ENCODE peak calls at places on chromosome 15, in nine cellular contexts. One of them, this sample, is unnamed.

GRCh38 chr15:88108991-88109390 is 147.5 kb downstream of the NTRK3 start:
- DNase-seq in A549: no peak
- DNase-seq in colonic mucosa: no peak
- DNase-seq in mesothelial cell of epicardium: no peak
- DNase-seq in fibroblast of mammary gland: no peak
- DNase-seq in ovary: no peak
- DNase-seq in AG10803: no peak
- DNase-seq in OCI-LY7: no peak
- DNase-seq in CD8-positive, alpha-beta T cell: no peak
- DNase-seq in this sample: no peak

GRCh38 chr15:81126887-81127286 is 7.2 kb upstream of the CFAP161 start:
- DNase-seq in ovary: no peak
- DNase-seq in fibroblast of mammary gland: peak
- DNase-seq in A549: no peak
- DNase-seq in CD8-positive, alpha-beta T cell: no peak
- DNase-seq in OCI-LY7: no peak
- DNase-seq in mesothelial cell of epicardium: no peak
- DNase-seq in colonic mucosa: no peak
- DNase-seq in AG10803: no peak
- DNase-seq in this sample: no peak

GRCh38 chr15:39786444-39787056 is 3.9 kb upstream of the FSIP1 start:
- DNase-seq in mesothelial cell of epicardium: no peak
- DNase-seq in colonic mucosa: no peak
- DNase-seq in ovary: no peak
- DNase-seq in OCI-LY7: peak
- DNase-seq in AG10803: peak
- DNase-seq in fibroblast of mammary gland: peak
- DNase-seq in CD8-positive, alpha-beta T cell: no peak
- DNase-seq in A549: peak
- DNase-seq in this sample: no peak

GRCh38 chr15:101264011-101264410 is 12.2 kb upstream of the CHSY1 start:
- DNase-seq in mesothelial cell of epicardium: no peak
- DNase-seq in colonic mucosa: no peak
- DNase-seq in ovary: no peak
- DNase-seq in CD8-positive, alpha-beta T cell: no peak
- DNase-seq in fibroblast of mammary gland: no peak
- DNase-seq in AG10803: peak
- DNase-seq in A549: no peak
- DNase-seq in OCI-LY7: no peak
- DNase-seq in this sample: no peak

GRCh38 chr15:68646751-68647150 is 68.0 kb downstream of the CORO2B start:
- DNase-seq in colonic mucosa: no peak
- DNase-seq in mesothelial cell of epicardium: no peak
- DNase-seq in AG10803: no peak
- DNase-seq in ovary: peak
- DNase-seq in OCI-LY7: no peak
- DNase-seq in CD8-positive, alpha-beta T cell: no peak
- DNase-seq in fibroblast of mammary gland: no peak
- DNase-seq in A549: no peak
- DNase-seq in this sample: no peak

GRCh38 chr15:74340139-74340538 is 27.3 kb downstream of the CYP11A1 start:
- DNase-seq in colonic mucosa: no peak
- DNase-seq in mesothelial cell of epicardium: no peak
- DNase-seq in A549: no peak
- DNase-seq in AG10803: peak
- DNase-seq in fibroblast of mammary gland: peak
- DNase-seq in ovary: no peak
- DNase-seq in OCI-LY7: no peak
- DNase-seq in CD8-positive, alpha-beta T cell: no peak
- DNase-seq in this sample: no peak

GRCh38 chr15:71353171-71353570 is 237.9 kb downstream of the THSD4 start:
- DNase-seq in ovary: no peak
- DNase-seq in mesothelial cell of epicardium: no peak
- DNase-seq in A549: no peak
- DNase-seq in CD8-positive, alpha-beta T cell: no peak
- DNase-seq in OCI-LY7: no peak
- DNase-seq in fibroblast of mammary gland: no peak
- DNase-seq in colonic mucosa: no peak
- DNase-seq in AG10803: no peak
- DNase-seq in this sample: no peak

GRCh38 chr15:84886211-84886983 is 1.9 kb downstream of the SLC28A1 start:
- DNase-seq in AG10803: no peak
- DNase-seq in CD8-positive, alpha-beta T cell: no peak
- DNase-seq in mesothelial cell of epicardium: no peak
- DNase-seq in OCI-LY7: no peak
- DNase-seq in colonic mucosa: no peak
- DNase-seq in ovary: no peak
- DNase-seq in fibroblast of mammary gland: no peak
- DNase-seq in A549: no peak
- DNase-seq in this sample: no peak

GRCh38 chr15:42155546-42156265 is 730 bp downstream of the PLA2G4F start:
- DNase-seq in AG10803: no peak
- DNase-seq in mesothelial cell of epicardium: no peak
- DNase-seq in ovary: no peak
- DNase-seq in colonic mucosa: peak
- DNase-seq in CD8-positive, alpha-beta T cell: no peak
- DNase-seq in OCI-LY7: no peak
- DNase-seq in A549: no peak
- DNase-seq in fibroblast of mammary gland: no peak
- DNase-seq in this sample: no peak

GRCh38 chr15:98924311-98925049 is 83.1 kb downstream of the PGPEP1L start:
- DNase-seq in OCI-LY7: no peak
- DNase-seq in colonic mucosa: no peak
- DNase-seq in fibroblast of mammary gland: no peak
- DNase-seq in CD8-positive, alpha-beta T cell: no peak
- DNase-seq in ovary: no peak
- DNase-seq in A549: no peak
- DNase-seq in mesothelial cell of epicardium: no peak
- DNase-seq in AG10803: no peak
- DNase-seq in this sample: no peak

GRCh38 chr15:95127356-95127755 is 896.0 kb downstream of the MCTP2 start:
- DNase-seq in A549: no peak
- DNase-seq in ovary: no peak
- DNase-seq in OCI-LY7: no peak
- DNase-seq in fibroblast of mammary gland: no peak
- DNase-seq in mesothelial cell of epicardium: no peak
- DNase-seq in AG10803: peak
- DNase-seq in colonic mucosa: no peak
- DNase-seq in CD8-positive, alpha-beta T cell: no peak
- DNase-seq in this sample: no peak

GRCh38 chr15:101028321-101028720 is 109.2 kb downstream of the LRRK1 start:
- DNase-seq in colonic mucosa: peak
- DNase-seq in CD8-positive, alpha-beta T cell: no peak
- DNase-seq in OCI-LY7: no peak
- DNase-seq in mesothelial cell of epicardium: peak
- DNase-seq in fibroblast of mammary gland: no peak
- DNase-seq in AG10803: no peak
- DNase-seq in A549: no peak
- DNase-seq in ovary: no peak
- DNase-seq in this sample: peak

GRCh38 chr15:74364936-74365618 is 2.4 kb downstream of the CYP11A1 start:
- DNase-seq in mesothelial cell of epicardium: no peak
- DNase-seq in A549: no peak
- DNase-seq in AG10803: no peak
- DNase-seq in colonic mucosa: no peak
- DNase-seq in OCI-LY7: no peak
- DNase-seq in ovary: no peak
- DNase-seq in fibroblast of mammary gland: no peak
- DNase-seq in CD8-positive, alpha-beta T cell: no peak
- DNase-seq in this sample: no peak

GRCh38 chr15:71651750-71652186 is 158.6 kb upstream of the NR2E3 start:
- DNase-seq in mesothelial cell of epicardium: no peak
- DNase-seq in OCI-LY7: peak
- DNase-seq in A549: peak
- DNase-seq in ovary: no peak
- DNase-seq in AG10803: peak
- DNase-seq in fibroblast of mammary gland: peak
- DNase-seq in CD8-positive, alpha-beta T cell: no peak
- DNase-seq in colonic mucosa: peak
- DNase-seq in this sample: no peak

GRCh38 chr15:76203346-76203745 is 107.9 kb downstream of the ETFA start:
- DNase-seq in OCI-LY7: no peak
- DNase-seq in A549: no peak
- DNase-seq in colonic mucosa: no peak
- DNase-seq in fibroblast of mammary gland: no peak
- DNase-seq in CD8-positive, alpha-beta T cell: no peak
- DNase-seq in ovary: no peak
- DNase-seq in mesothelial cell of epicardium: no peak
- DNase-seq in AG10803: no peak
- DNase-seq in this sample: no peak

GRCh38 chr15:67918205-67918861 is 78.5 kb upstream of the RNU6-1 start:
- DNase-seq in colonic mucosa: no peak
- DNase-seq in fibroblast of mammary gland: no peak
- DNase-seq in AG10803: no peak
- DNase-seq in mesothelial cell of epicardium: no peak
- DNase-seq in ovary: no peak
- DNase-seq in CD8-positive, alpha-beta T cell: no peak
- DNase-seq in OCI-LY7: no peak
- DNase-seq in A549: no peak
- DNase-seq in this sample: no peak

GRCh38 chr15:60957111-60957510 is 272.0 kb downstream of the RORA start:
- DNase-seq in colonic mucosa: no peak
- DNase-seq in OCI-LY7: no peak
- DNase-seq in CD8-positive, alpha-beta T cell: no peak
- DNase-seq in fibroblast of mammary gland: no peak
- DNase-seq in A549: no peak
- DNase-seq in mesothelial cell of epicardium: no peak
- DNase-seq in AG10803: no peak
- DNase-seq in ovary: no peak
- DNase-seq in this sample: no peak

GRCh38 chr15:52331490-52332240 is 36.1 kb upstream of the MYO5C start:
- DNase-seq in colonic mucosa: no peak
- DNase-seq in ovary: no peak
- DNase-seq in CD8-positive, alpha-beta T cell: peak
- DNase-seq in OCI-LY7: peak
- DNase-seq in AG10803: peak
- DNase-seq in fibroblast of mammary gland: peak
- DNase-seq in A549: peak
- DNase-seq in mesothelial cell of epicardium: no peak
- DNase-seq in this sample: no peak
- TF ChIP-seq CTCF in colonic mucosa: peak
- TF ChIP-seq CTCF in ovary: no peak
- TF ChIP-seq CTCF in CD8-positive, alpha-beta T cell: peak
- TF ChIP-seq CTCF in OCI-LY7: peak
- TF ChIP-seq CTCF in AG10803: peak
- TF ChIP-seq CTCF in fibroblast of mammary gland: peak
- TF ChIP-seq CTCF in A549: peak
- TF ChIP-seq CTCF in mesothelial cell of epicardium: no peak
- TF ChIP-seq CTCF in this sample: peak

DNA sequence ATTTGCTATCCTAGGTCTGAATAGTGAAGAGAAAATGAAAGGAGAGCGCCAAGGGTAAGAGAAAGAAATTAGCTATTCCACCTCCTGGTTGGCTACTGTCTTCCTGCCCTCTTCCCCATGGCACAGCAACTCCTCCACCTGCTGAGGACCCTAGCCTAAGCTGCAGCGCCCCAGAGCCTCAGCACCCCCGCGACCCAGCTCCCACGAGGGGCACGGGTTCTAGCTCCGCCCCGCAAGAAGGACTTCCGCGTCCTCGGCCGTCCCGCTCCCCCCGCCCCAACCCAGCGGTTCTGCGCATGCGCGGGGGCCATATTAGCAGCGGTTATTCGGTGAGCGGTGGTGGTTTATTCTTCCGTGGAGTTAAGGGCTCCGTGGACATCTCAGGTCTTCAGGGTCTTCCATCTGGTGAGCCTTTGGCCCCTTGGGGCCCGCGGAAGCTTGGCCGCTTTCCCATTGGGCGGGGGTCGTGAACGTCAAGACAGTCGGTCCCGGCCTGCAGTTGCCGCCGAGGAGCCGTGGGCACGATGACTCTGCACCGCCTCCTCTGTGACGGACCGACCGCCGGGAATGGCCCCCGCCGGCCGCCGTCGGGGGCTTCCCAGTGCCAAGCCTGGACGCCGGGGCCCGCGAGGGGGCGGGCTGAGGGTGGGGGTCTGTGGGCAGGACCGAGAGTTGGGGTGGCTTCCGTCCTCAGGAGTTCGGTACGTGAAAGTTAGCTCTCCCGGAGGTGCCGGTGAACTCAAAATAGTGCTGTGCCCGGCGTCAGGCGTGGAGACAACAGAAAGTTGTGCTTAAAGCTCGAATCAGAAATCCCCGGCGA is at the start of gene PSMA4:
- DNase-seq in AG10803: peak
- DNase-seq in fibroblast of mammary gland: peak
- DNase-seq in colonic mucosa: peak
- DNase-seq in A549: peak
- DNase-seq in CD8-positive, alpha-beta T cell: peak
- DNase-seq in OCI-LY7: peak
- DNase-seq in mesothelial cell of epicardium: peak
- DNase-seq in ovary: peak
- DNase-seq in this sample: peak
- TF ChIP-seq CTCF in AG10803: no peak
- TF ChIP-seq CTCF in fibroblast of mammary gland: no peak
- TF ChIP-seq CTCF in colonic mucosa: no peak
- TF ChIP-seq CTCF in A549: no peak
- TF ChIP-seq CTCF in CD8-positive, alpha-beta T cell: no peak
- TF ChIP-seq CTCF in OCI-LY7: no peak
- TF ChIP-seq CTCF in mesothelial cell of epicardium: no peak
- TF ChIP-seq CTCF in ovary: no peak
- TF ChIP-seq CTCF in this sample: peak

DNA sequence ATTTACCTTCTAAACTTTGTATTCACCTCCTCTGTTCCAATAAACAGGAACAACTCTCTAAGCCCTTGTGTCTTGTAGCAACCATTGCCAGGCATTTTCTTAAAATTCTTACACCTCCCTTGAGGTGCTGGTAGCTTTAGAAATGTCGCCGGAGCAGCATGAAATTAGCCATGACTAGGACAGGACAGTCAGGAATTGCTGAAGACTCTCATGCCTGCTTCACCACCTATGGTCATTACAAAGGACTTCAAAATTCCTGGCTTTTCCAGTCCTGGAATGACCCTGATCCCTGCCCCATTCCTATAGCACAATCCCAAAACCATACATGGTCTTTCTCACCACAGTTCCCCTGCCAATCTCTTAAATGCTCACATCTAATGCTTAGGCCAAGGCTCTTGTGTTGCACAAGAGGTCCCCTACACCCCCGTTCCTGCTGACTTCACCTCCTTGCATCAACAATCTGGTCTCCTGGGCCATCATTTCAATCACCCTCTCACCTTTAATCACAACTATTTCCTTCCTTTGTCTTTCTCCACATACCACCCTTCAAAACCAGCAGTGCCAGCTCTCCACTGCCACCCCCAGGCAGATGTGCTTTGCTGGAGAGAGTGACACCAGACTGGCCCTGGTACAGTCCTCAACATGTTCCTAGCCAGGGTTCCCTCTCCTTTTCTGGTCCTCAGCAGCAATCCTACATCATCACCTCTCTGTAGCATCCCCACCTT is 113.2 kb upstream of the TJP1 start:
- DNase-seq in CD8-positive, alpha-beta T cell: no peak
- DNase-seq in ovary: no peak
- DNase-seq in AG10803: no peak
- DNase-seq in fibroblast of mammary gland: peak
- DNase-seq in mesothelial cell of epicardium: no peak
- DNase-seq in OCI-LY7: peak
- DNase-seq in A549: peak
- DNase-seq in colonic mucosa: peak
- DNase-seq in this sample: no peak
- TF ChIP-seq CTCF in CD8-positive, alpha-beta T cell: no peak
- TF ChIP-seq CTCF in ovary: no peak
- TF ChIP-seq CTCF in AG10803: peak
- TF ChIP-seq CTCF in fibroblast of mammary gland: peak
- TF ChIP-seq CTCF in mesothelial cell of epicardium: no peak
- TF ChIP-seq CTCF in OCI-LY7: peak
- TF ChIP-seq CTCF in A549: peak
- TF ChIP-seq CTCF in colonic mucosa: peak
- TF ChIP-seq CTCF in this sample: peak

GRCh38 chr15:56053046-56053400 is 59.6 kb upstream of the NEDD4 start:
- DNase-seq in fibroblast of mammary gland: no peak
- DNase-seq in A549: no peak
- DNase-seq in OCI-LY7: no peak
- DNase-seq in AG10803: no peak
- DNase-seq in mesothelial cell of epicardium: no peak
- DNase-seq in CD8-positive, alpha-beta T cell: no peak
- DNase-seq in colonic mucosa: no peak
- DNase-seq in ovary: no peak
- DNase-seq in this sample: no peak
- TF ChIP-seq CTCF in fibroblast of mammary gland: no peak
- TF ChIP-seq CTCF in A549: no peak
- TF ChIP-seq CTCF in OCI-LY7: no peak
- TF ChIP-seq CTCF in AG10803: no peak
- TF ChIP-seq CTCF in mesothelial cell of epicardium: no peak
- TF ChIP-seq CTCF in CD8-positive, alpha-beta T cell: peak
- TF ChIP-seq CTCF in colonic mucosa: no peak
- TF ChIP-seq CTCF in ovary: no peak
- TF ChIP-seq CTCF in this sample: no peak